ENCODE peak calls at places on chromosomes 4 and X, in five cellular contexts. U is GM19239; L is GM13976; B is activated CD4-positive, alpha-beta T cell treated with anti-CD3 and anti-CD28 coated beads, Interleukin-2, amount 50 U/mL, for 1 hour; K is kidney glomerular epithelial cell. X is an unnamed sample.

GRCh38 chr4:172691552-172691951 is 477.1 kb upstream of the GALNT7 start:
- DNase-seq in U (no peak), L (no peak), B (no peak), K (no peak), X (no peak)

GRCh38 chrX:47093248-47093647 is 15.0 kb downstream of the RGN start:
- DNase-seq in U (no peak), L (peak), B (no peak), K (no peak), X (peak)

GRCh38 chrX:103629295-103630170 is 758 bp downstream of the TCEAL1 start:
- DNase-seq in U (peak), L (peak), B (peak), K (peak), X (peak)

GRCh38 chr4:128835498-128836222 is 26.2 kb downstream of the JADE1 start:
- DNase-seq in U (no peak), L (no peak), B (no peak), K (no peak), X (peak)

GRCh38 chr4:125849869-125850268 is 535.1 kb downstream of the FAT4 start:
- DNase-seq in U (no peak), L (no peak), B (no peak), K (no peak), X (no peak)

GRCh38 chr4:6383019-6383404 is 89.4 kb downstream of the PPP2R2C start:
- DNase-seq in U (no peak), L (no peak), B (no peak), K (no peak), X (no peak)

GRCh38 chr4:77917075-77917474 is 54.4 kb downstream of the MRPL1 start:
- DNase-seq in U (no peak), L (no peak), B (no peak), K (no peak), X (no peak)

GRCh38 chr4:181676546-181676945 is 566.7 kb upstream of the TENM3 start:
- DNase-seq in U (no peak), L (no peak), B (no peak), K (no peak), X (no peak)

GRCh38 chr4:56158483-56158882 is 209.7 kb downstream of the CEP135 start:
- DNase-seq in U (no peak), L (no peak), B (no peak), K (no peak), X (no peak)

GRCh38 chrX:13994104-13994503 is 35.6 kb downstream of the GEMIN8 start:
- DNase-seq in U (no peak), L (no peak), B (no peak), K (no peak), X (no peak)

GRCh38 chr4:76614589-76614988 is 179.6 kb downstream of the SHROOM3 start:
- DNase-seq in U (no peak), L (no peak), B (no peak), K (no peak), X (no peak)

GRCh38 chr4:6390357-6390756 is 82.1 kb downstream of the PPP2R2C start:
- DNase-seq in U (no peak), L (no peak), B (no peak), K (no peak), X (no peak)

GRCh38 chr4:84678976-84679744 is 96.2 kb downstream of the CDS1 start:
- DNase-seq in U (no peak), L (no peak), B (no peak), K (no peak), X (no peak)

GRCh38 chrX:100296183-100296753 is 113.8 kb downstream of the PCDH19 start:
- DNase-seq in U (no peak), L (no peak), B (no peak), K (no peak), X (no peak)

GRCh38 chr4:53089940-53090729 is 228.0 kb downstream of the RASL11B start:
- DNase-seq in U (no peak), L (no peak), B (no peak), K (no peak), X (peak)

GRCh38 chr4:173651651-173652282 is 121.7 kb upstream of the HAND2 start:
- DNase-seq in U (no peak), L (no peak), B (no peak), K (no peak), X (no peak)

X was measured in adrenal gland.